ENCODE peak calls at places on chromosomes 11 and 22, in seven cellular contexts. V, S, W, O, A, F and P are unnamed samples.

GRCh38 chr22:17672417-17672991 is 33.9 kb downstream of the BCL2L13 start:
- DNase-seq in O (no peak), W (no peak), A (no peak), F (peak), V (no peak), S (no peak), P (no peak)

GRCh38 chr11:64814712-64815187 is 4.4 kb upstream of the MEN1 start:
- DNase-seq in O (peak), S (no peak), F (no peak), W (no peak), V (no peak), A (peak), P (no peak)

GRCh38 chr22:30880847-30881246 is 87.7 kb downstream of the MORC2 start:
- DNase-seq in F (no peak), S (no peak), A (no peak), O (no peak), V (no peak), W (no peak), P (no peak)

GRCh38 chr11:95699631-95700470 is 89.7 kb downstream of the FAM76B start:
- DNase-seq in V (no peak), W (no peak), O (no peak), F (no peak), S (no peak), A (no peak), P (no peak)

GRCh38 chr11:23789938-23790371 is 706.9 kb upstream of the LUZP2 start:
- DNase-seq in F (no peak), S (no peak), A (no peak), O (no peak), W (no peak), V (no peak), P (no peak)

GRCh38 chr11:72969894-72970335 is 155.7 kb downstream of the ATG16L2 start:
- DNase-seq in A (peak), V (no peak), O (no peak), S (no peak), F (no peak), W (no peak), P (no peak)

GRCh38 chr11:91173701-91174100 is 950.9 kb upstream of the CHORDC1 start:
- DNase-seq in F (no peak), O (no peak), W (no peak), A (no peak), S (no peak), V (no peak), P (no peak)

GRCh38 chr22:43110927-43111623 is 525 bp downstream of the BIK start:
- DNase-seq in S (no peak), A (no peak), F (peak), V (peak), O (no peak), W (no peak), P (no peak)

GRCh38 chr22:45775569-45776312 is 104.1 kb downstream of the ATXN10 start:
- DNase-seq in O (no peak), W (no peak), V (no peak), F (no peak), S (no peak), A (peak), P (no peak)

GRCh38 chr11:125569913-125570621 is 790 bp downstream of the EI24 start:
- DNase-seq in W (no peak), F (peak), V (no peak), A (no peak), O (no peak), S (no peak), P (peak)

GRCh38 chr22:49198705-49199084 is 629.0 kb downstream of the BRD1 start:
- DNase-seq in S (no peak), W (no peak), F (no peak), V (no peak), O (no peak), A (no peak), P (no peak)

GRCh38 chr11:45803981-45804805 is 756 bp upstream of the SLC35C1 start:
- DNase-seq in F (peak), V (peak), W (no peak), O (peak), A (no peak), S (no peak), P (peak)
- TF ChIP-seq JUND in F (no peak), V (no peak), W (no peak), O (no peak), A (no peak), S (no peak), P (no peak)

DNA sequence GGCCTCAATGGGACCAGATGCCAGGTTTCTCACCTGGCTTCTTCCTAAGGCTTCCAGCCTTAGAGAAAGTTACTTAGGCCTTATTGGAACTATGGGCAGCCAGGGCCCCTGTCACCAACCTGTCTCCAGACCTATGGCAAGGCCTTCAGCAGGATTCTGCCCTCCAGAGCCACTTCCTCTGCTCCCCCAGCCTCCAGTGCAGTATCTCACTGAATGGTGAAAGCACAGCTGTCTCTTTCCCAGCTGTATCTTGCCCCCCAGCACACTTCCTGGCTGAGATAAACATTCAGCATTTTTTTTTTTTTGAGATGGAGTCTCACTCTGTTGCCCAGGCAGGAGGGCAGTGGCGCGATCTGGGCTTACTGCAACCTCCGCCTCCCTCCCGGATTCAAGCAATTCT is 1.5 kb downstream of the SLC2A11 start:
- DNase-seq in A (no peak), V (no peak), F (no peak), W (no peak), S (no peak), O (no peak), P (no peak)
- TF ChIP-seq JUND in A (no peak), V (no peak), F (no peak), W (no peak), S (no peak), O (no peak), P (no peak)

GRCh38 chr22:48052621-48052890 is 1290.1 kb downstream of the TBC1D22A start:
- DNase-seq in O (no peak), S (no peak), W (no peak), F (no peak), V (no peak), A (no peak), P (no peak)
- TF ChIP-seq JUND in O (no peak), S (no peak), W (no peak), F (no peak), V (no peak), A (no peak), P (no peak)

DNA sequence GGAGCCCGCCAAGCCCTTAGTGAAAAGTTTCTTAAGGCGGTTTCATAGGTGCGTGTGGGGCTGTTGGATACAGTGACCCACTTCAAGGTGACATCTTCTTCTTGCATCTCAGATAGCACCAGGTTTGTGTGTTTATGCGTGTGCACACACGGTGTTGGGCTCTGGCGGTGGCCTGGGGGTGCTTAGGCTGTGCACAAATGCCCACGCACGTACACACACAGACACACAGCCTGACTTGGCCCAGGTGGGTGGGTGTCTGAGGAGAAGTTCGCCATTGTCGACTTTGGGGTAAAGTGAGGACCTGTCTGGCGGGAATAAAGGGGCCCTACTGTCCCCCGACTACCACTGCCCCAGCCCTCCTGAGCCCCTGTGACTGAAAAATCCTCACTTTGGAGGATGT is 103.8 kb downstream of the KCNQ1 start:
- DNase-seq in W (no peak), S (no peak), A (no peak), O (no peak), F (no peak), V (no peak), P (no peak)
- TF ChIP-seq JUND in W (no peak), S (no peak), A (no peak), O (no peak), F (no peak), V (no peak), P (no peak)

DNA sequence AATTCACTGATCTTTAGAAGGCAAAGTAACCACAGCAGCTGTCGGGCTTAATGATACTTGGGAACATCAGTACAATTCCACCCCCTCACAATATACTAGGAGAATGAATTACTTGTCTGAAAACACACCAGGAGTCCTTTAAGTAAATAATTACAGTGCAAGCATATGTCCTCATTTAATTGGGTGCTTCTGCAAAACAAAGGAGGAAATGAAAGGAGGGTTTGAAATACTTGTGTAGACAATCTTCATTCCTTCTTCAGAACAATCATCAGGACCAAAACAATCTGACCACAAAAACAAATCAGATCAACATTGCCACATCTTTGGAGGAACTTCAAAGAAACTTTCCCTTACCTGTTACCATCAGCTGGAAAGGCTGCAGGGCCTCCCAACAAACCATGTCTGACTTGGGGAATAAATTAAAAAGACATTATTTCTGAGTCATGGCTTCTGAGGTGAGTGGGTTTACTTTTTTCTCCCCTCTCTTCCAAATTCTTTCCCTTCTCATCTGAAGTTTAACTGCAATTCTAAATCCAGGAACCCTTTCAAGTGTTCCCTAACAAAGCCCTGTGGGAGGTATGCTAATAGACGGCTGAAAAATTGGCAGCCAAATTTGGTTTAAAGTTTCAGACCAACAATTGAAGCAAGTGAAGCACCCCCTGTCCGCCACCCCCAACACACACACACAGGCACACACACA is 12.5 kb upstream of the CCDC117 start:
- DNase-seq in O (peak), W (peak), F (no peak), V (no peak), A (peak), S (no peak), P (peak)
- TF ChIP-seq JUND in O (no peak), W (no peak), F (no peak), V (no peak), A (no peak), S (no peak), P (no peak)

GRCh38 chr11:128686045-128686741 is 7.7 kb upstream of the FLI1 start:
- DNase-seq in A (no peak), S (no peak), W (no peak), V (no peak), O (no peak), F (peak), P (no peak)

GRCh38 chr11:128687321-128687720 is 6.6 kb upstream of the FLI1 start:
- DNase-seq in F (peak), V (peak), O (no peak), W (no peak), S (no peak), A (no peak), P (peak)

GRCh38 chr11:128688031-128688713 is 5.7 kb upstream of the FLI1 start:
- DNase-seq in F (no peak), W (no peak), S (no peak), V (no peak), A (no peak), O (no peak), P (no peak)

GRCh38 chr11:128685383-128686044 is 8.4 kb upstream of the FLI1 start:
- DNase-seq in O (no peak), W (no peak), S (no peak), F (no peak), V (no peak), A (no peak), P (no peak)

GRCh38 chr11:128686745-128687177 is 7.1 kb upstream of the FLI1 start:
- DNase-seq in O (no peak), S (no peak), W (no peak), V (no peak), F (peak), A (no peak), P (no peak)
- TF ChIP-seq JUND in O (no peak), S (no peak), W (no peak), V (no peak), F (no peak), A (no peak), P (no peak)

GRCh38 chr11:42526366-42526765 is 785.4 kb upstream of the API5 start:
- DNase-seq in A (no peak), O (no peak), W (no peak), V (no peak), F (no peak), S (no peak), P (no peak)

GRCh38 chr11:42528471-42528870 is 783.3 kb upstream of the API5 start:
- DNase-seq in A (no peak), V (no peak), F (no peak), S (no peak), W (no peak), O (no peak), P (no peak)

GRCh38 chr11:42521994-42522393 is 789.8 kb upstream of the API5 start:
- DNase-seq in F (no peak), V (no peak), O (no peak), S (no peak), W (no peak), A (no peak), P (no peak)

DNA sequence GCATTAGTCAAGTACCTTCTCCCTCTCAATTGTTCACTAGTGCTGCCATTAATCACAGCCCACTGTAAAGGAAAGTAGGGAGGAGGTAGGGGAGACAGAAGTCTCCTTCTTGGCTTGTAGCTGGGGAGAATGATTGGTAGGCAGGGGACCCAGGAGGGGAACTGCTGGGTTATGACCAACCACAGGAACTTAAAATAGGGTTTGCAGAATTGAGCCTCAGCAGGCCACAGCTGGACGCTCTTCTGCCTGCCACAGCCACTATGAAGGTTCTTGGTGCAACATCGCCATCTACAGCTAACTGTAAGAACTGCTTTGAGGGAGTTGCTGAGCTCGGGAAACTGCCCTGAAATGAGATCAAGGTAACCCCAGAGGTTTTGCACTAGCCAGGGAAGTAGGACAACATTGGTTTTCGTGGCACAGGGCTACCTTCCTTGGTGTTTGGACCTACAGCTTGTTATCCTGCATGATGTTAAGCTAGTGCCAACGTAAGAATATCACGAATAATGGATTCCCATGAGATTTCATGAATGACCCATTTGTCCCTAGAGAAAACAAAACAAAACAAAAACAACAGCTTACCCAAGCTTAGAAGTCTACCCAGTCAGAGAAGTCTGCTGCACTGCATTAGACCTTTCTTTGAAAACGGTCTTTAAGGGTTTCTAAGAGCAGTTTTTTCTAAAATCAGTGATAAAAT is 787.1 kb upstream of the API5 start:
- DNase-seq in F (peak), W (peak), O (peak), A (peak), V (peak), S (no peak), P (peak)
- TF ChIP-seq JUND in F (no peak), W (no peak), O (no peak), A (no peak), V (no peak), S (no peak), P (no peak)

DNA sequence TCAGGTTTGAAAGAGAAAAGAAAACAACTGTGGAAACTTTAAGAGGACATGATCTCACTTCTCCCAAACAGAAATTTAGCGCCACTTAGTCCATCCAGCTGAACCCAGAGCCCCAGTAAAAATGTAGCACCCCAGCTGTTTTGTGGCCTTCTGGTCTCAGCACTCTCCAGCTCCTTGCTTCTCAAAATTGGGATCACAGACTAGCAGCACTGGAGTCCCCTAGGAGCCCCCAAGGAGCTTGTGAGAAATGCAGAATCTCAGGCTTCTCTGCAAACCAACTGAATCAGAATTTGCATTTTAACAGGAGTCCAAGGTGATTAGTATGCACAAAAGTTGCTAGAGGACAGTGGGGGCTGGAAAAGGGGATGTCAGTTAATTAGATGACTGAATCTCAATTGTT is 89.8 kb upstream of the FIBIN start:
- DNase-seq in W (no peak), A (no peak), S (no peak), O (no peak), F (no peak), V (no peak), P (no peak)
- TF ChIP-seq JUND in W (no peak), A (no peak), S (no peak), O (no peak), F (no peak), V (no peak), P (no peak)

GRCh38 chr11:48013269-48013901 is 33.0 kb downstream of the PTPRJ start:
- DNase-seq in O (peak), S (no peak), V (no peak), A (no peak), F (no peak), W (no peak), P (no peak)
- TF ChIP-seq JUND in O (no peak), S (no peak), V (no peak), A (no peak), F (no peak), W (no peak), P (no peak)